ENCODE peak calls at places on chromosomes 16 and 17, in nine cellular contexts. R is activated naive CD4-positive, alpha-beta T cell treated with anti-CD3 and anti-CD28 coated beads, Interleukin-2, amount 50 U/mL, for 16 hours; I is G401; A is HFFc6; Q is LoVo; F is stimulated activated CD4-positive, alpha-beta T cell treated with anti-CD3 and anti-CD28 coated beads, Interleukin-4, amount 100 ng/mL, for 1 hour; K is GM10248; H is H54; X is mesenteric fat pad. V is an unnamed sample.

GRCh38 chr17:83152745-83153611 is 73.6 kb downstream of the METRNL start:
- DNase-seq in R (no peak), I (peak; percentile 65), A (no peak), Q (no peak), F (no peak), K (peak; percentile 24), H (no peak), X (no peak), V (no peak)

GRCh38 chr17:39151680-39152058 is 232 bp upstream of the PLXDC1 start:
- DNase-seq in R (no peak), I (no peak), A (no peak), Q (no peak), F (peak; percentile 24), K (no peak), H (no peak), X (no peak), V (no peak)

GRCh38 chr16:89334988-89335802 is 117.7 kb downstream of the ZNF778 start:
- DNase-seq in R (peak; percentile 6), I (peak; percentile 52), A (no peak), Q (no peak), F (no peak), K (no peak), H (no peak), X (no peak), V (no peak)

GRCh38 chr17:50055055-50055425 is 870 bp upstream of the ITGA3 start:
- DNase-seq in R (no peak), I (peak; percentile 90), A (no peak), Q (peak; percentile 88), F (no peak), K (no peak), H (no peak), X (no peak), V (peak; percentile 22)

GRCh38 chr16:57106767-57107166 is 14.4 kb downstream of the CPNE2 start:
- DNase-seq in R (no peak), I (no peak), A (no peak), Q (no peak), F (no peak), K (no peak), H (no peak), X (no peak), V (no peak)

GRCh38 chr17:75630071-75630917 is 2.9 kb upstream of the SMIM5 start:
- DNase-seq in R (no peak), I (no peak), A (no peak), Q (no peak), F (no peak), K (no peak), H (no peak), X (no peak), V (no peak)

GRCh38 chr17:691423-691822 is 23.2 kb downstream of the VPS53 start:
- DNase-seq in R (no peak), I (no peak), A (peak; percentile 91), Q (no peak), F (no peak), K (no peak), H (no peak), X (no peak), V (no peak)

GRCh38 chr17:15238064-15238463 is 27.1 kb downstream of the PMP22 start:
- DNase-seq in R (no peak), I (no peak), A (no peak), Q (no peak), F (no peak), K (no peak), H (no peak), X (no peak), V (no peak)

GRCh38 chr16:65012357-65012756 is 109.5 kb downstream of the CDH11 start:
- DNase-seq in R (no peak), I (no peak), A (peak; percentile 86), Q (no peak), F (no peak), K (no peak), H (no peak), X (no peak), V (no peak)

GRCh38 chr17:1171953-1172352 is 7.8 kb downstream of the ABR start:
- DNase-seq in R (no peak), I (no peak), A (no peak), Q (no peak), F (no peak), K (no peak), H (no peak), X (no peak), V (no peak)

GRCh38 chr17:71316498-71316897 is 804.3 kb upstream of the SOX9 start:
- DNase-seq in R (no peak), I (no peak), A (no peak), Q (no peak), F (no peak), K (no peak), H (no peak), X (no peak), V (no peak)

GRCh38 chr17:41645371-41646063 is 21.1 kb upstream of the KRT17 start:
- DNase-seq in R (no peak), I (no peak), A (peak; percentile 43), Q (peak; percentile 28), F (no peak), K (no peak), H (peak; percentile 42), X (no peak), V (no peak)

GRCh38 chr17:66982011-66982508 is 17.6 kb downstream of the CACNG4 start:
- DNase-seq in R (no peak), I (no peak), A (no peak), Q (peak; percentile 37), F (no peak), K (no peak), H (no peak), X (no peak), V (no peak)

GRCh38 chr17:78023042-78023441 is 64.5 kb downstream of the TNRC6C start:
- DNase-seq in R (no peak), I (peak; percentile 56), A (no peak), Q (no peak), F (no peak), K (no peak), H (no peak), X (no peak), V (no peak)

GRCh38 chr17:16459271-16459670 is 32.7 kb downstream of the LRRC75A start:
- DNase-seq in R (no peak), I (no peak), A (no peak), Q (no peak), F (no peak), K (no peak), H (no peak), X (no peak), V (no peak)

V was measured in germinal center.